ENCODE peak calls at places on chromosomes 11 and 22, in seven cellular contexts. R, P, Z, T, X, F and E are unnamed samples.

GRCh38 chr11:109865558-109866186 is 227.5 kb upstream of the ZC3H12C start:
- DNase-seq in F (no peak), R (peak), T (no peak), Z (no peak), X (peak), P (no peak), E (no peak)

GRCh38 chr11:62556102-62556871 is 9.7 kb upstream of the AHNAK start:
- DNase-seq in R (peak), T (peak), X (no peak), F (peak), Z (no peak), P (peak), E (peak)

GRCh38 chr11:103487113-103487512 is 377.9 kb downstream of the DYNC2H1 start:
- DNase-seq in P (no peak), F (no peak), X (no peak), T (no peak), Z (no peak), R (no peak), E (no peak)

GRCh38 chr11:23078289-23078971 is 218.2 kb upstream of the CCDC179 start:
- DNase-seq in R (no peak), X (no peak), Z (no peak), F (no peak), T (no peak), P (no peak), E (no peak)

GRCh38 chr11:12813371-12814225 is 139.4 kb downstream of the TEAD1 start:
- DNase-seq in R (no peak), T (peak), X (no peak), P (no peak), Z (no peak), F (no peak), E (no peak)

GRCh38 chr11:17386331-17387084 is 2.0 kb downstream of the KCNJ11 start:
- DNase-seq in R (peak), T (peak), X (peak), Z (no peak), P (peak), F (no peak), E (no peak)

GRCh38 chr11:1194231-1194976 is 28.5 kb upstream of the MUC5B start:
- DNase-seq in F (no peak), R (peak), X (no peak), T (no peak), Z (no peak), P (no peak), E (no peak)

GRCh38 chr22:27637604-27638003 is 164.0 kb downstream of the MN1 start:
- DNase-seq in R (no peak), T (no peak), P (no peak), X (no peak), F (peak), Z (no peak), E (no peak)

GRCh38 chr11:130314184-130314748 is 451 bp downstream of the ZBTB44 start:
- DNase-seq in R (peak), Z (peak), F (no peak), T (peak), P (no peak), X (peak), E (peak)

GRCh38 chr11:71336176-71336995 is 84.0 kb upstream of the SHANK2 start:
- DNase-seq in X (no peak), F (no peak), Z (no peak), T (no peak), P (no peak), R (no peak), E (no peak)

GRCh38 chr22:40396882-40397281 is 26.5 kb downstream of the SGSM3 start:
- DNase-seq in X (peak), Z (no peak), F (no peak), P (peak), T (no peak), R (no peak), E (peak)

GRCh38 chr11:30203850-30204249 is 27.0 kb upstream of the FSHB start:
- DNase-seq in X (no peak), T (no peak), F (no peak), Z (no peak), P (no peak), R (no peak), E (no peak)

GRCh38 chr11:12690663-12691062 is 16.4 kb downstream of the TEAD1 start:
- DNase-seq in R (no peak), F (no peak), X (no peak), Z (no peak), P (no peak), T (no peak), E (no peak)

GRCh38 chr11:76666830-76667229 is 3.7 kb downstream of the LRRC32 start:
- DNase-seq in T (no peak), X (no peak), P (peak), F (no peak), R (no peak), Z (no peak), E (no peak)

GRCh38 chr11:21861314-21861713 is 331.6 kb upstream of the ANO5 start:
- DNase-seq in R (no peak), Z (no peak), T (no peak), F (no peak), X (no peak), P (no peak), E (no peak)

GRCh38 chr11:69309800-69310280 is 15.9 kb downstream of the MYEOV start:
- DNase-seq in T (no peak), Z (no peak), F (no peak), R (no peak), X (no peak), P (no peak), E (no peak)

GRCh38 chr11:105220175-105220574 is 80.6 kb upstream of the CARD18 start:
- DNase-seq in T (no peak), F (no peak), Z (no peak), P (no peak), X (no peak), R (no peak), E (no peak)

GRCh38 chr22:16975155-16975885 is 32.7 kb downstream of the GAB4 start:
- DNase-seq in T (no peak), P (no peak), Z (no peak), R (no peak), F (no peak), X (no peak), E (no peak)

GRCh38 chr11:134445601-134446325 is 33.7 kb upstream of the B3GAT1 start:
- DNase-seq in X (no peak), T (no peak), R (no peak), Z (no peak), P (no peak), F (no peak), E (no peak)

GRCh38 chr11:19380375-19380774 is 139.6 kb upstream of the E2F8 start:
- DNase-seq in X (no peak), F (peak), T (peak), P (no peak), Z (no peak), R (no peak), E (no peak)

GRCh38 chr11:70694371-70694770 is 296.0 kb downstream of the CTTN start:
- DNase-seq in P (no peak), T (no peak), X (no peak), R (no peak), Z (no peak), F (no peak), E (no peak)

GRCh38 chr22:49018601-49019000 is 809.1 kb downstream of the BRD1 start:
- DNase-seq in R (no peak), P (no peak), X (no peak), Z (no peak), T (no peak), F (no peak), E (no peak)

GRCh38 chr22:38728899-38729796 is 23.4 kb downstream of the GTPBP1 start:
- DNase-seq in T (no peak), P (no peak), Z (no peak), R (no peak), F (no peak), X (no peak), E (no peak)

GRCh38 chr22:44025171-44026065 is 1.3 kb downstream of the PARVB start:
- DNase-seq in P (no peak), Z (no peak), F (no peak), R (peak), X (no peak), T (no peak), E (no peak)

GRCh38 chr22:32080904-32081303 is 37.8 kb downstream of the SLC5A1 start:
- DNase-seq in T (no peak), P (peak), X (peak), F (no peak), Z (no peak), R (no peak), E (peak)

GRCh38 chr22:41833369-41834004 is 582 bp downstream of the SREBF2 start:
- DNase-seq in P (peak), X (peak), T (no peak), Z (peak), F (no peak), R (peak), E (peak)

GRCh38 chr11:64242920-64243854 is 2.3 kb downstream of the FKBP2 start:
- DNase-seq in X (no peak), R (no peak), P (no peak), T (no peak), Z (no peak), F (no peak), E (no peak)

GRCh38 chr11:10599388-10600175 is 31.1 kb upstream of the LYVE1 start:
- DNase-seq in F (no peak), X (no peak), T (no peak), P (no peak), R (no peak), Z (no peak), E (no peak)

GRCh38 chr11:61816736-61817455 is at the start of gene FADS1:
- DNase-seq in Z (no peak), P (peak), T (peak), R (peak), F (no peak), X (peak), E (peak)

GRCh38 chr11:44993971-44994705 is 43.5 kb upstream of the TP53I11 start:
- DNase-seq in X (peak), R (no peak), T (no peak), P (no peak), Z (no peak), F (no peak), E (no peak)

GRCh38 chr11:110565690-110566336 is 136.1 kb downstream of the FDX1 start:
- DNase-seq in Z (no peak), T (no peak), F (no peak), P (no peak), X (no peak), R (no peak), E (peak)

GRCh38 chr22:46024136-46024840 is 47.3 kb upstream of the WNT7B start:
- DNase-seq in R (peak), P (no peak), X (no peak), Z (no peak), F (no peak), T (no peak), E (no peak)